ENCODE peak calls at places on chromosome 12, in seven cellular contexts. One of them, this sample, is unnamed.

GRCh38 chr12:31001581-31002360 is 71.9 kb upstream of the DDX11 start:
- DNase-seq in GM03348: no peak
- DNase-seq in nephron progenitor cell: no peak
- DNase-seq in smooth muscle cell of the brain vasculature: no peak
- DNase-seq in stimulated activated CD8-positive, alpha-beta memory T cell treated with anti-CD3 and anti-CD28 coated beads, Interleukin-4, amount 100 ng/mL, for 48 hours: no peak
- DNase-seq in LHCN-M2: no peak
- DNase-seq in WTC11: no peak
- DNase-seq in this sample: no peak

GRCh38 chr12:94404854-94405253 is 54.8 kb downstream of the CEP83 start:
- DNase-seq in nephron progenitor cell: no peak
- DNase-seq in stimulated activated CD8-positive, alpha-beta memory T cell treated with anti-CD3 and anti-CD28 coated beads, Interleukin-4, amount 100 ng/mL, for 48 hours: no peak
- DNase-seq in LHCN-M2: no peak
- DNase-seq in smooth muscle cell of the brain vasculature: no peak
- DNase-seq in WTC11: no peak
- DNase-seq in GM03348: no peak
- DNase-seq in this sample: no peak

GRCh38 chr12:93572712-93573551 is 457 bp downstream of the SOCS2 start:
- DNase-seq in LHCN-M2: no peak
- DNase-seq in smooth muscle cell of the brain vasculature: no peak
- DNase-seq in WTC11: peak
- DNase-seq in GM03348: peak
- DNase-seq in nephron progenitor cell: peak
- DNase-seq in stimulated activated CD8-positive, alpha-beta memory T cell treated with anti-CD3 and anti-CD28 coated beads, Interleukin-4, amount 100 ng/mL, for 48 hours: peak
- DNase-seq in this sample: no peak

GRCh38 chr12:93484315-93484981 is 17.1 kb downstream of the MRPL42 start:
- DNase-seq in GM03348: no peak
- DNase-seq in LHCN-M2: peak
- DNase-seq in nephron progenitor cell: no peak
- DNase-seq in WTC11: no peak
- DNase-seq in stimulated activated CD8-positive, alpha-beta memory T cell treated with anti-CD3 and anti-CD28 coated beads, Interleukin-4, amount 100 ng/mL, for 48 hours: no peak
- DNase-seq in smooth muscle cell of the brain vasculature: no peak
- DNase-seq in this sample: no peak

GRCh38 chr12:104751024-104751570 is 207.0 kb downstream of the SLC41A2 start:
- DNase-seq in stimulated activated CD8-positive, alpha-beta memory T cell treated with anti-CD3 and anti-CD28 coated beads, Interleukin-4, amount 100 ng/mL, for 48 hours: no peak
- DNase-seq in WTC11: no peak
- DNase-seq in nephron progenitor cell: no peak
- DNase-seq in GM03348: no peak
- DNase-seq in smooth muscle cell of the brain vasculature: no peak
- DNase-seq in LHCN-M2: no peak
- DNase-seq in this sample: no peak

GRCh38 chr12:78778339-78778738 is 86.2 kb upstream of the SYT1 start:
- DNase-seq in WTC11: no peak
- DNase-seq in smooth muscle cell of the brain vasculature: no peak
- DNase-seq in LHCN-M2: no peak
- DNase-seq in GM03348: peak
- DNase-seq in nephron progenitor cell: no peak
- DNase-seq in stimulated activated CD8-positive, alpha-beta memory T cell treated with anti-CD3 and anti-CD28 coated beads, Interleukin-4, amount 100 ng/mL, for 48 hours: no peak
- DNase-seq in this sample: no peak

GRCh38 chr12:34406228-34406995 is 384.1 kb downstream of the ALG10 start:
- DNase-seq in GM03348: peak
- DNase-seq in smooth muscle cell of the brain vasculature: no peak
- DNase-seq in nephron progenitor cell: no peak
- DNase-seq in WTC11: peak
- DNase-seq in LHCN-M2: no peak
- DNase-seq in stimulated activated CD8-positive, alpha-beta memory T cell treated with anti-CD3 and anti-CD28 coated beads, Interleukin-4, amount 100 ng/mL, for 48 hours: no peak
- DNase-seq in this sample: peak

GRCh38 chr12:82019533-82019932 is 260.4 kb upstream of the PPFIA2 start:
- DNase-seq in GM03348: no peak
- DNase-seq in LHCN-M2: no peak
- DNase-seq in smooth muscle cell of the brain vasculature: no peak
- DNase-seq in nephron progenitor cell: no peak
- DNase-seq in WTC11: no peak
- DNase-seq in stimulated activated CD8-positive, alpha-beta memory T cell treated with anti-CD3 and anti-CD28 coated beads, Interleukin-4, amount 100 ng/mL, for 48 hours: no peak
- DNase-seq in this sample: no peak

GRCh38 chr12:31582155-31582554 is 8.8 kb downstream of the DENND5B start:
- DNase-seq in stimulated activated CD8-positive, alpha-beta memory T cell treated with anti-CD3 and anti-CD28 coated beads, Interleukin-4, amount 100 ng/mL, for 48 hours: no peak
- DNase-seq in GM03348: peak
- DNase-seq in nephron progenitor cell: no peak
- DNase-seq in smooth muscle cell of the brain vasculature: no peak
- DNase-seq in LHCN-M2: peak
- DNase-seq in WTC11: no peak
- DNase-seq in this sample: no peak

GRCh38 chr12:51864701-51865469 is 16.4 kb upstream of the FIGNL2 start:
- DNase-seq in LHCN-M2: no peak
- DNase-seq in GM03348: no peak
- DNase-seq in nephron progenitor cell: peak
- DNase-seq in stimulated activated CD8-positive, alpha-beta memory T cell treated with anti-CD3 and anti-CD28 coated beads, Interleukin-4, amount 100 ng/mL, for 48 hours: no peak
- DNase-seq in WTC11: no peak
- DNase-seq in smooth muscle cell of the brain vasculature: no peak
- DNase-seq in this sample: no peak

GRCh38 chr12:105020241-105020962 is 34.3 kb downstream of the NOPCHAP1 start:
- DNase-seq in nephron progenitor cell: no peak
- DNase-seq in LHCN-M2: no peak
- DNase-seq in smooth muscle cell of the brain vasculature: no peak
- DNase-seq in GM03348: no peak
- DNase-seq in stimulated activated CD8-positive, alpha-beta memory T cell treated with anti-CD3 and anti-CD28 coated beads, Interleukin-4, amount 100 ng/mL, for 48 hours: no peak
- DNase-seq in WTC11: no peak
- DNase-seq in this sample: no peak

GRCh38 chr12:3897400-3897910 is 24.3 kb upstream of the PARP11 start:
- DNase-seq in smooth muscle cell of the brain vasculature: no peak
- DNase-seq in stimulated activated CD8-positive, alpha-beta memory T cell treated with anti-CD3 and anti-CD28 coated beads, Interleukin-4, amount 100 ng/mL, for 48 hours: no peak
- DNase-seq in nephron progenitor cell: no peak
- DNase-seq in WTC11: no peak
- DNase-seq in LHCN-M2: no peak
- DNase-seq in GM03348: no peak
- DNase-seq in this sample: no peak

GRCh38 chr12:116455540-116456306 is 103.5 kb upstream of the MAP1LC3B2 start:
- DNase-seq in GM03348: peak
- DNase-seq in WTC11: no peak
- DNase-seq in stimulated activated CD8-positive, alpha-beta memory T cell treated with anti-CD3 and anti-CD28 coated beads, Interleukin-4, amount 100 ng/mL, for 48 hours: no peak
- DNase-seq in LHCN-M2: peak
- DNase-seq in nephron progenitor cell: peak
- DNase-seq in smooth muscle cell of the brain vasculature: peak
- DNase-seq in this sample: peak

GRCh38 chr12:92574911-92575570 is 127.7 kb upstream of the PLEKHG7 start:
- DNase-seq in LHCN-M2: no peak
- DNase-seq in nephron progenitor cell: no peak
- DNase-seq in smooth muscle cell of the brain vasculature: no peak
- DNase-seq in stimulated activated CD8-positive, alpha-beta memory T cell treated with anti-CD3 and anti-CD28 coated beads, Interleukin-4, amount 100 ng/mL, for 48 hours: no peak
- DNase-seq in GM03348: no peak
- DNase-seq in WTC11: no peak
- DNase-seq in this sample: no peak

GRCh38 chr12:64566882-64567517 is 43.3 kb upstream of the RASSF3 start:
- DNase-seq in smooth muscle cell of the brain vasculature: no peak
- DNase-seq in LHCN-M2: peak
- DNase-seq in GM03348: no peak
- DNase-seq in stimulated activated CD8-positive, alpha-beta memory T cell treated with anti-CD3 and anti-CD28 coated beads, Interleukin-4, amount 100 ng/mL, for 48 hours: no peak
- DNase-seq in nephron progenitor cell: no peak
- DNase-seq in WTC11: no peak
- DNase-seq in this sample: no peak

GRCh38 chr12:127083028-127083949 is 1183.7 kb upstream of the TMEM132C start:
- DNase-seq in smooth muscle cell of the brain vasculature: peak
- DNase-seq in stimulated activated CD8-positive, alpha-beta memory T cell treated with anti-CD3 and anti-CD28 coated beads, Interleukin-4, amount 100 ng/mL, for 48 hours: no peak
- DNase-seq in nephron progenitor cell: no peak
- DNase-seq in WTC11: no peak
- DNase-seq in GM03348: peak
- DNase-seq in LHCN-M2: peak
- DNase-seq in this sample: no peak

GRCh38 chr12:59444932-59445331 is 150.9 kb upstream of the SLC16A7 start:
- DNase-seq in LHCN-M2: peak
- DNase-seq in GM03348: no peak
- DNase-seq in smooth muscle cell of the brain vasculature: no peak
- DNase-seq in WTC11: peak
- DNase-seq in stimulated activated CD8-positive, alpha-beta memory T cell treated with anti-CD3 and anti-CD28 coated beads, Interleukin-4, amount 100 ng/mL, for 48 hours: no peak
- DNase-seq in nephron progenitor cell: no peak
- DNase-seq in this sample: no peak

GRCh38 chr12:84502907-84503787 is 409.5 kb downstream of the SLC6A15 start:
- DNase-seq in nephron progenitor cell: peak
- DNase-seq in smooth muscle cell of the brain vasculature: peak
- DNase-seq in stimulated activated CD8-positive, alpha-beta memory T cell treated with anti-CD3 and anti-CD28 coated beads, Interleukin-4, amount 100 ng/mL, for 48 hours: peak
- DNase-seq in LHCN-M2: peak
- DNase-seq in WTC11: peak
- DNase-seq in GM03348: peak
- DNase-seq in this sample: no peak

GRCh38 chr12:105462336-105462735 is 131.8 kb downstream of the C12orf75 start:
- DNase-seq in nephron progenitor cell: no peak
- DNase-seq in GM03348: no peak
- DNase-seq in WTC11: no peak
- DNase-seq in smooth muscle cell of the brain vasculature: no peak
- DNase-seq in stimulated activated CD8-positive, alpha-beta memory T cell treated with anti-CD3 and anti-CD28 coated beads, Interleukin-4, amount 100 ng/mL, for 48 hours: no peak
- DNase-seq in LHCN-M2: no peak
- DNase-seq in this sample: no peak

GRCh38 chr12:7190268-7191055 is 976 bp downstream of the PEX5 start:
- DNase-seq in nephron progenitor cell: peak
- DNase-seq in LHCN-M2: peak
- DNase-seq in stimulated activated CD8-positive, alpha-beta memory T cell treated with anti-CD3 and anti-CD28 coated beads, Interleukin-4, amount 100 ng/mL, for 48 hours: peak
- DNase-seq in WTC11: peak
- DNase-seq in smooth muscle cell of the brain vasculature: no peak
- DNase-seq in GM03348: peak
- DNase-seq in this sample: peak